ENCODE peak calls at places on chromosomes 4 and X, in four cellular contexts. K, O, H and G are unnamed samples.

GRCh38 chrX:138191998-138192397 is 519.5 kb downstream of the FGF13 start:
- DNase-seq in H (peak), O (peak), K (peak), G (peak)

GRCh38 chr4:151356510-151356909 is 31.1 kb upstream of the SH3D19 start:
- DNase-seq in O (no peak), H (no peak), K (no peak), G (no peak)

GRCh38 chrX:68936608-68937007 is 107.8 kb downstream of the EFNB1 start:
- DNase-seq in H (no peak), K (no peak), O (no peak), G (no peak)

GRCh38 chrX:154374361-154375155 is at the start of gene FLNA:
- DNase-seq in K (peak), O (no peak), H (no peak), G (peak)

GRCh38 chr4:27638163-27638915 is 777.7 kb downstream of the STIM2 start:
- DNase-seq in O (no peak), K (no peak), H (no peak), G (no peak)

GRCh38 chr4:187276786-187277408 is 553.2 kb upstream of the FAT1 start:
- DNase-seq in H (no peak), O (no peak), K (no peak), G (no peak)

GRCh38 chrX:14927391-14927790 is 54.2 kb downstream of the MOSPD2 start:
- DNase-seq in H (no peak), O (no peak), K (no peak), G (peak)

GRCh38 chr4:124828382-124828781 is 115.8 kb upstream of the ANKRD50 start:
- DNase-seq in O (no peak), H (no peak), K (no peak), G (no peak)

GRCh38 chr4:80266902-80267380 is 477 bp downstream of the FGF5 start:
- DNase-seq in K (peak), H (no peak), O (peak), G (no peak)

GRCh38 chr4:101851671-101852070 is 61.1 kb downstream of the BANK1 start:
- DNase-seq in O (no peak), H (no peak), K (no peak), G (no peak)

GRCh38 chr4:10232114-10232513 is 115.5 kb upstream of the WDR1 start:
- DNase-seq in K (no peak), O (no peak), H (no peak), G (no peak)

GRCh38 chrX:21741869-21742701 is 15.8 kb downstream of the SMPX start:
- DNase-seq in H (no peak), O (no peak), K (no peak), G (no peak)

GRCh38 chrX:155544886-155545285 is 67.9 kb downstream of the TMLHE start:
- DNase-seq in O (no peak), H (no peak), K (no peak), G (no peak)

GRCh38 chr4:184384056-184384809 is 90.1 kb downstream of the IRF2 start:
- DNase-seq in O (no peak), K (no peak), H (peak), G (no peak)

GRCh38 chrX:123138473-123138872 is 45.6 kb upstream of the GRIA3 start:
- DNase-seq in H (no peak), O (no peak), K (no peak), G (no peak)

GRCh38 chr4:54091637-54092404 is 8.1 kb upstream of the GSX2 start:
- DNase-seq in H (peak), K (peak), O (peak), G (peak)

GRCh38 chr4:145804134-145804533 is 124.2 kb downstream of the C4orf51 start:
- DNase-seq in K (no peak), O (no peak), H (peak), G (no peak)

GRCh38 chr4:98583265-98583664 is 75.1 kb downstream of the TSPAN5 start:
- DNase-seq in O (no peak), K (no peak), H (no peak), G (no peak)

GRCh38 chr4:81454498-81454897 is 17.2 kb downstream of the RASGEF1B start:
- DNase-seq in K (no peak), O (no peak), H (no peak), G (no peak)

GRCh38 chr4:55794053-55794452 is 25.5 kb upstream of the EXOC1L start:
- DNase-seq in H (no peak), K (no peak), O (no peak), G (no peak)

GRCh38 chr4:183335369-183335940 is 13.2 kb upstream of the CLDN24 start:
- DNase-seq in H (peak), O (no peak), K (no peak), G (no peak)

GRCh38 chrX:10049246-10049645 is 82.1 kb downstream of the CLDN34 start:
- DNase-seq in H (no peak), K (no peak), O (no peak), G (no peak)

GRCh38 chr4:82044141-82044993 is 329.4 kb downstream of the HNRNPD start:
- DNase-seq in K (peak), H (no peak), O (no peak), G (peak)

GRCh38 chr4:82423245-82424054 is 6.8 kb downstream of the HNRNPDL start:
- DNase-seq in K (no peak), O (no peak), H (no peak), G (no peak)

GRCh38 chr4:143353797-143354196 is 17.1 kb downstream of the GAB1 start:
- DNase-seq in H (no peak), O (no peak), K (no peak), G (no peak)

GRCh38 chrX:41922694-41923171 is 621 bp downstream of the CASK start:
- DNase-seq in O (peak), H (no peak), K (peak), G (peak)

GRCh38 chrX:6223516-6223915 is 5.2 kb downstream of the NLGN4X start:
- DNase-seq in K (no peak), O (no peak), H (no peak), G (no peak)

GRCh38 chrX:37060999-37061398 is 52.8 kb downstream of the FAM47C start:
- DNase-seq in K (peak), O (peak), H (peak), G (no peak)

GRCh38 chrX:17590892-17591740 is 146.2 kb upstream of the SCML1 start:
- DNase-seq in O (peak), K (peak), H (peak), G (peak)

GRCh38 chrX:139889760-139890159 is 43.1 kb downstream of the ATP11C start:
- DNase-seq in H (no peak), K (no peak), O (no peak), G (no peak)

GRCh38 chrX:95145848-95146540 is 1472.0 kb downstream of the FAM133A start:
- DNase-seq in H (no peak), K (no peak), O (no peak), G (no peak)
- TF ChIP-seq JUND in H (no peak), K (no peak), O (no peak), G (no peak)

GRCh38 chr4:76212851-76213414 is 691 bp downstream of the SCARB2 start:
- DNase-seq in H (no peak), O (no peak), K (peak), G (no peak)

GRCh38 chr4:76215120-76215519 is 1.5 kb upstream of the SCARB2 start:
- DNase-seq in O (no peak), K (no peak), H (no peak), G (peak)

GRCh38 chr4:76212301-76212700 is 1.3 kb downstream of the SCARB2 start:
- DNase-seq in H (no peak), O (no peak), K (no peak), G (no peak)

GRCh38 chr4:76214269-76214628 is 625 bp upstream of the SCARB2 start:
- DNase-seq in K (no peak), O (no peak), H (no peak), G (peak)

GRCh38 chr4:76213415-76214268 is at the start of gene SCARB2:
- DNase-seq in H (peak), O (peak), K (peak), G (peak)
- TF ChIP-seq JUND in H (no peak), O (no peak), K (no peak), G (no peak)

GRCh38 chrX:44882635-44883034 is 9.6 kb downstream of the KDM6A start:
- DNase-seq in K (no peak), O (no peak), H (no peak), G (no peak)
- TF ChIP-seq JUND in K (no peak), O (no peak), H (no peak), G (no peak)

GRCh38 chr4:48963042-48963679 is 22.9 kb upstream of the CWH43 start:
- DNase-seq in H (peak), O (peak), K (peak), G (peak)
- TF ChIP-seq JUND in H (no peak), O (no peak), K (no peak), G (no peak)

DNA sequence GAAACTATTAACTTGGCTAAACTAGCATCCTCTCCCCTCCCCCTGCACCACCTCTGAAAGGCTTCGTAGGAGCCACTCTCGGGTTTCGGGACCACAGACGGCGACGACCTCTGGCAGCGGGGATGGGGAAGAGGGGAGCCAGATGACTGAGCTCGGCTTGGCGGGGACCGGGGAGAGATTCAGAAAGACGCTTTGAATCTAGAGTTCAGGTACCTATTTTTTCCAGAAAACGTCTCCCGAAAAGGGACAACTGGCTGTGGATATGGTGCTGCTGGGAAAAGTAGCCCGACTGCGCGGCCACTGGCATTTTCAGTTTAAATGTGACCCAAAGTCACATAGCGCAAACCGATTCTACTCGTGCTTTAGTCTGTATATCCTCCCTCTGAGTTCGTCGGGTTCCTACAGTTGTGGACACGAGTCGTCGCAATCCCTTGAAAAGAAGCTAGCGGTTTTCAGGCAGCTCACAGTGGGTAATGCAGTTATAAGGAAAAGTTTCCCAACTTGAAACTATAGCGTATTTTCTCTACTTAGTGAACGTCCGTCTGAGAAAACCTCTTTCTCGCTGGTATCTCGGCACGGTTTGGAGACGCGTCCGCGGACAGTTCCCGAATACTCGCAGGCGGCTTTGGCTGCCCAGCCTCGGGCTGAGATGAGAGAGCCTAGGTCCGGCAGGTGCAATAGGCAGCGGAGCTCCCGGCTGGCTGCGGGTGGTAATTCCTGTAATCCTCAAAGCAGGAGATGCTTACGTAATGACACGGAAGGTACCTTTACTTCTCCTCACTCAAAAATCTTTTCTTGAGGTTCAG is 1.3 kb downstream of the PARM1 start:
- DNase-seq in O (no peak), H (no peak), K (peak), G (peak)
- TF ChIP-seq JUND in O (no peak), H (no peak), K (no peak), G (no peak)

GRCh38 chrX:148774276-148774675 is 273.9 kb downstream of the AFF2 start:
- DNase-seq in O (no peak), H (no peak), K (no peak), G (no peak)

GRCh38 chrX:148771440-148771839 is 271.0 kb downstream of the AFF2 start:
- DNase-seq in H (no peak), K (no peak), O (no peak), G (no peak)
- TF ChIP-seq JUND in H (no peak), K (no peak), O (no peak), G (no peak)

DNA sequence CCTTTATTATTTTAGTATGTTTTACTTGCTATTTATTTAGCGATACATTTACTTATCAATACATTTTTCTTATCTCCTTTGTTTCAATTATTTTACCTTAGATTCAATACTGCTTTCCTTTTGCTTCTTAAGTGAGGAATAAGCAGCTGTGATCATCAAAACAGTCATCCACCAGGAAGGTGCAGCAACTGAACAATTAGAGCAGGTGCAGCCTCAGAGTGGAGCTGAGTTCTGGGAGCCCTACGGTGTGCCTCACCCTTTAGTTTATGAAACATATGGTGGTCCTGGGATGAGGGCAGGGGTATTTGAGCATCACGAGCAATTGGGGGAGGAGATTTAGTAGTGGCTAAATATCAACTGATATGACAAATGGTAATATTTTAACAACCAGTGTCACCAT is 111.0 kb downstream of the FRYL start:
- DNase-seq in K (no peak), O (no peak), H (no peak), G (no peak)
- TF ChIP-seq JUND in K (no peak), O (no peak), H (no peak), G (no peak)

DNA sequence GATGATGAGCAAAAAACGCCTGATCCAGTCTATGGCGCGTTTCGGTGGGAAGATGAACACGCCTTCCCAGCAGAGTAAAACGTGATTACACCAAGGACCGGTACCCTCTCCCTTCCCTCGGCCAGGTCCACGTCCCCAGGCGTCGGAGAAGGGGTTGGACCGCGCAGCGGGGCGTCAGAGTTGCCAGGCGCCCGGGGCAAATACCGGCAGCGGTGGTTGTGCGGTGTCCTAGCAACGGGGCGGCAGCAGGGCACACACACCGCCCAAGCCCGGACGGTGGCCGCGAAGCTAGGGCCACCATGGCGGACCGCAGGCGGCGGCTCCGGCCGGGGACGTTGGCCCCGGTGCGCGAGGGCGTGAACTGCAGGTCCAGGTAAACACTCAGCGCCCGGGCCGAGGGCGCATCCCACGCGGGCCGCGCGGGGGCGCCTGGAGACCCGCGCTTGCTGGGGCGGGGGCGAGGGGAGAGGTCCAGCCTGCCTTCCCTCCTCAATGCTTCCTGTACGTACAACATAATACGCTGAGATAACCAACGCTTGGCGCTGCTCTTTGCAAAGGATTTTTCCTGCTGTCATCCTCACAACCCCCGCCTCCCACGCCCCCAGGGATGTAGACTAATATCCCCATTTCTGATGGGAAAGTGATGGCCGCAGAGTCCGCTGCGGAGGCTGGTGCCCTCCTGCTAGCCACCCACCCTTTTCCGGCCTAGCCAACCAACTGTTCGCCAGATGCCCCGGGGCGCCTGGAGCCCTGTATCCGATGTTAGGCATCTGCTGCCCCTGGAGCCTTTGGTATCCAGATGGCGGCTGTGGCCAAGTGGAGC is at the start of gene FAM47E:
- DNase-seq in O (peak), H (peak), K (peak), G (peak)
- TF ChIP-seq JUND in O (no peak), H (peak), K (no peak), G (no peak)